ENCODE peak calls at places on chromosomes 3 and 15, in six cellular contexts. Z, A, C, W, E and Q are unnamed samples. For H3K36me3, the result is how much of the 10 kb centered on the place peaks cover.

GRCh38 chr3:192892981-192893827 is 24.5 kb downstream of the MB21D2 start:
- DNase-seq in Z (peak), A (no peak), C (peak), W (no peak), E (peak), Q (peak)

GRCh38 chr3:73179601-73180000 is 118.1 kb downstream of the EBLN2 start:
- DNase-seq in Z (no peak), A (no peak), C (no peak), W (no peak), E (no peak), Q (no peak)

GRCh38 chr3:188911033-188911850 is 260.5 kb upstream of the TPRG1 start:
- DNase-seq in Z (no peak), A (no peak), C (no peak), W (no peak), E (no peak), Q (no peak)

GRCh38 chr15:90674476-90674875 is 42.7 kb upstream of the BLM start:
- DNase-seq in Z (no peak), A (no peak), C (no peak), W (no peak), E (no peak), Q (no peak)

GRCh38 chr3:183031826-183032225 is 51.5 kb upstream of the DCUN1D1 start:
- DNase-seq in Z (no peak), A (no peak), C (no peak), W (no peak), E (no peak), Q (no peak)

GRCh38 chr15:38130739-38131498 is 121.7 kb upstream of the SPRED1 start:
- DNase-seq in Z (peak), A (peak), C (peak), W (peak), E (no peak), Q (no peak)

GRCh38 chr3:8575364-8576104 is 69.1 kb downstream of the SSUH2 start:
- DNase-seq in Z (no peak), A (no peak), C (peak), W (no peak), E (no peak), Q (no peak)

GRCh38 chr3:86244897-86245296 is 746.1 kb downstream of the VGLL3 start:
- DNase-seq in Z (no peak), A (no peak), C (no peak), W (no peak), E (no peak), Q (no peak)

GRCh38 chr3:181302960-181303359 is 313.4 kb upstream of the DNAJC19 start:
- DNase-seq in Z (no peak), A (no peak), C (no peak), W (no peak), E (no peak), Q (no peak)

GRCh38 chr3:4898454-4899313 is 80.6 kb upstream of the BHLHE40 start:
- DNase-seq in Z (no peak), A (no peak), C (peak), W (no peak), E (no peak), Q (no peak)

GRCh38 chr3:149010966-149011365 is 19.6 kb downstream of the GYG1 start:
- DNase-seq in Z (no peak), A (no peak), C (no peak), W (no peak), E (no peak), Q (no peak)
- H3K36me3 ChIP-seq in Z (under half), A (under half), C (under half), W (under half), E (under half), Q (under half)

GRCh38 chr3:115616461-115616860 is 6.8 kb upstream of the GAP43 start:
- DNase-seq in Z (no peak), A (no peak), C (no peak), W (no peak), E (no peak), Q (no peak)
- H3K36me3 ChIP-seq in Z (under half), A (under half), C (under half), W (under half), E (under half), Q (under half)

DNA sequence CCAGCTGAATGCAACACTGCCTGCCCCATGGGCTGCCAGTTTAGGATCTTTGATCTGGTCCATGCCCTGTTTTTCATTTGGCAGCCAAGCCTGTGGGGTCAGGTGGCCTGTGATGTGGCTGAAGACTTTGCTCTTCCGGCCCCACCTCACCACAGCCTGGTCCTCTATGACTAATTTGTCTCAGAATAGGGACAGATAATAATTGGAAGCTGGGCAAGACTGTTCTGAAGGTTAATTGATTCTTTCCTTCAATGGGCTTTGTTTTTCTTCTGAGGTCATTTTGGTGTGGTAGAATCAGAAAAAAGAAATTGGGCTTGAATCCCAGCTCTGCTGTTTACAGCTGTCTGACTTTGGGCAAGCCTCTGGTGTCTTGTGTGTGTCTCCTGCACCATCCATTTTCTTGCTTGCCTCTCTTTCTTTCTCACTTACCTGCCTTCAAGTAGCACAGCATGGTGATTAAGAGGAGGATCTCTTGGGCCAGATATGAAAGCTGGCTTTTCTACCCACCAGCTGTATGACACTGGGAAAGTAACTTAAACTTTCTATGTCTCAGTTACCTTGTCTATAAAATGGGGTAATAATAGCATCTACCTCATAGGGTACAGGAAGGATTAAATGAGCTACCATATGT is 24.2 kb downstream of the ABHD2 start:
- DNase-seq in Z (peak), A (peak), C (no peak), W (peak), E (no peak), Q (no peak)
- H3K36me3 ChIP-seq in Z (under half), A (under half), C (under half), W (under half), E (under half), Q (under half)

GRCh38 chr15:57235865-57236264 is 140.4 kb upstream of the CGNL1 start:
- DNase-seq in Z (no peak), A (no peak), C (peak), W (no peak), E (no peak), Q (peak)

GRCh38 chr15:57236561-57237281 is 139.6 kb upstream of the CGNL1 start:
- DNase-seq in Z (no peak), A (no peak), C (no peak), W (no peak), E (no peak), Q (peak)

GRCh38 chr15:57235186-57235585 is 141.1 kb upstream of the CGNL1 start:
- DNase-seq in Z (no peak), A (no peak), C (no peak), W (no peak), E (no peak), Q (no peak)

GRCh38 chr15:57237676-57238075 is 138.6 kb upstream of the CGNL1 start:
- DNase-seq in Z (no peak), A (no peak), C (no peak), W (no peak), E (no peak), Q (no peak)

DNA sequence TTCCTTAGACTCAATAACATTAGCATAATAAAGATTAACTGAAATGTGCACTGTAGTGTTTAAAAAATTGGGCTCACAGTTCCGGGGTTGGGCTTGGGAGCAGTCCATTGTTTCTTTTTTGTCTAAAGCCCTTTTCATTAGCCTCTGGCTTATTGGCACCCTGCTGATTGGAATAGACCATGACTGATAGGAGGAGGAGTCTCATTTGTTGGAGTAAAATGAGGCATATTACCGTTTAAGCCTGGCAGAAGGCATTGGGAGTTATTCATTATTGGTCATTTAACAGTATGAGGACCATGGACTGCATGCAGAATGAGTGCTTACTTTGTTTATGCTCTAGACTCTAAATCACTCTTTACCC is 139.0 kb upstream of the CGNL1 start:
- DNase-seq in Z (no peak), A (no peak), C (no peak), W (no peak), E (no peak), Q (peak)
- H3K36me3 ChIP-seq in Z (under half), A (under half), C (under half), W (under half), E (under half), Q (under half)

GRCh38 chr3:13532661-13533060 is 16.3 kb upstream of the FBLN2 start:
- DNase-seq in Z (no peak), A (no peak), C (no peak), W (no peak), E (no peak), Q (no peak)
- H3K36me3 ChIP-seq in Z (under half), A (under half), C (under half), W (under half), E (under half), Q (under half)